ENCODE peak calls at places on chromosomes 4 and X, in seven cellular contexts. B is left lung, L is MM.1S, C is GM10248, E is tibial nerve, K is SW480, X is frontal cortex. S is an unnamed sample.

GRCh38 chrX:140767646-140768045 is 58.1 kb downstream of the LINC00632 start:
- DNase-seq in L (no peak), X (no peak), E (no peak), C (no peak), B (no peak), K (no peak), S (no peak)

GRCh38 chr4:150140774-150141400 is 62.6 kb downstream of the DCLK2 start:
- DNase-seq in L (no peak), X (no peak), K (no peak), B (no peak), C (no peak), E (no peak), S (no peak)

GRCh38 chr4:14877246-14878220 is 124.7 kb upstream of the CPEB2 start:
- DNase-seq in E (no peak), C (no peak), B (no peak), L (no peak), K (no peak), X (no peak), S (no peak)

GRCh38 chrX:15336023-15336413 is 695 bp upstream of the PIGA start:
- DNase-seq in K (peak; percentile 29), B (peak; percentile 43), E (peak; percentile 7), X (no peak), C (no peak), L (peak; percentile 6), S (peak; percentile 43)

GRCh38 chrX:71017396-71017939 is 50.7 kb downstream of the SNX12 start:
- DNase-seq in L (no peak), C (no peak), E (no peak), X (no peak), B (no peak), K (no peak), S (no peak)

GRCh38 chrX:108165349-108166111 is 74.0 kb downstream of the ATG4A start:
- DNase-seq in B (no peak), L (no peak), X (peak; percentile 4), C (no peak), K (peak; percentile 37), E (no peak), S (no peak)

GRCh38 chr4:115711575-115711974 is 598.2 kb upstream of the NDST4 start:
- DNase-seq in E (no peak), X (no peak), C (no peak), K (no peak), L (peak; percentile 10), B (no peak), S (no peak)

GRCh38 chrX:48611703-48612102 is 14.4 kb downstream of the WDR13 start:
- DNase-seq in L (no peak), E (no peak), K (no peak), C (no peak), B (no peak), X (no peak), S (no peak)

GRCh38 chr4:40099010-40099409 is 42.4 kb downstream of the N4BP2 start:
- DNase-seq in L (no peak), B (no peak), K (no peak), C (no peak), E (no peak), X (no peak), S (no peak)

GRCh38 chr4:162972661-162973202 is 194.0 kb downstream of the NAF1 start:
- DNase-seq in K (no peak), B (no peak), C (no peak), X (no peak), E (no peak), L (no peak), S (no peak)

S was measured in omental fat pad.